ENCODE peak calls at places on chromosome 7, in five cellular contexts. E, F, P, W and S are unnamed samples.

GRCh38 chr7:108046952-108047506 is 44.1 kb upstream of the LAMB1 start:
- DNase-seq in P (no peak), F (no peak), W (no peak), E (no peak), S (no peak)

GRCh38 chr7:94301024-94301588 is 93.6 kb upstream of the COL1A2 start:
- DNase-seq in F (peak; percentile 86), W (peak; percentile 88), E (peak; percentile 73), P (peak; percentile 50), S (peak; percentile 76)

GRCh38 chr7:134126937-134127848 is at the start of gene LRGUK:
- DNase-seq in F (peak; percentile 88), P (peak; percentile 82), W (peak; percentile 86), E (peak; percentile 91), S (peak; percentile 92)

GRCh38 chr7:116689787-116690186 is 17.8 kb downstream of the MET start:
- DNase-seq in P (peak; percentile 45), E (no peak), W (no peak), F (no peak), S (no peak)

GRCh38 chr7:37054631-37055300 is 330.5 kb upstream of the AOAH start:
- DNase-seq in F (no peak), W (no peak), E (no peak), P (no peak), S (no peak)

GRCh38 chr7:43077732-43078391 is 34.6 kb upstream of the HECW1 start:
- DNase-seq in E (no peak), F (no peak), P (peak; percentile 23), W (no peak), S (no peak)

GRCh38 chr7:45662018-45662417 is 87.8 kb downstream of the ADCY1 start:
- DNase-seq in F (no peak), E (peak; percentile 28), W (no peak), P (no peak), S (no peak)

GRCh38 chr7:45155357-45155900 is 2.2 kb upstream of the RAMP3 start:
- DNase-seq in W (no peak), F (no peak), P (no peak), E (no peak), S (no peak)

GRCh38 chr7:96933067-96933645 is 72.2 kb upstream of the DLX6 start:
- DNase-seq in W (no peak), E (no peak), P (no peak), F (no peak), S (no peak)

GRCh38 chr7:139471740-139472353 is 11.6 kb downstream of the KLRG2 start:
- DNase-seq in W (no peak), P (no peak), E (no peak), F (no peak), S (no peak)

GRCh38 chr7:123662755-123663154 is 7.1 kb downstream of the LMOD2 start:
- DNase-seq in W (no peak), P (no peak), E (no peak), F (no peak), S (no peak)

GRCh38 chr7:45027774-45028114 is 27.7 kb downstream of the CCM2 start:
- DNase-seq in P (no peak), W (no peak), F (no peak), E (no peak), S (no peak)

GRCh38 chr7:43119371-43120069 is 7.1 kb downstream of the HECW1 start:
- DNase-seq in P (no peak), E (no peak), F (no peak), W (no peak), S (no peak)

GRCh38 chr7:137754076-137754851 is 92.5 kb downstream of the DGKI start:
- DNase-seq in F (no peak), W (no peak), P (peak; percentile 66), E (no peak), S (no peak)

GRCh38 chr7:132116369-132116768 is 459.9 kb downstream of the PLXNA4 start:
- DNase-seq in E (no peak), P (no peak), W (no peak), F (no peak), S (no peak)

GRCh38 chr7:23261843-23262452 is 15.4 kb downstream of the GPNMB start:
- DNase-seq in E (peak; percentile 71), F (peak; percentile 63), W (peak; percentile 64), P (peak; percentile 32), S (peak; percentile 40)

GRCh38 chr7:153457796-153458195 is 594.4 kb upstream of the DPP6 start:
- DNase-seq in W (no peak), F (no peak), P (no peak), E (no peak), S (no peak)

GRCh38 chr7:15463801-15464761 is 97.7 kb downstream of the AGMO start:
- DNase-seq in P (no peak), F (no peak), E (no peak), W (no peak), S (no peak)

GRCh38 chr7:69896100-69896499 is 297.8 kb downstream of the AUTS2 start:
- DNase-seq in E (no peak), F (no peak), W (no peak), P (no peak), S (no peak)

GRCh38 chr7:80711521-80711920 is 73.1 kb downstream of the CD36 start:
- DNase-seq in F (no peak), P (no peak), W (no peak), E (no peak), S (no peak)

GRCh38 chr7:67803789-67804188 is 807.2 kb downstream of the TYW1 start:
- DNase-seq in P (no peak), E (no peak), W (no peak), F (no peak), S (no peak)

DNA sequence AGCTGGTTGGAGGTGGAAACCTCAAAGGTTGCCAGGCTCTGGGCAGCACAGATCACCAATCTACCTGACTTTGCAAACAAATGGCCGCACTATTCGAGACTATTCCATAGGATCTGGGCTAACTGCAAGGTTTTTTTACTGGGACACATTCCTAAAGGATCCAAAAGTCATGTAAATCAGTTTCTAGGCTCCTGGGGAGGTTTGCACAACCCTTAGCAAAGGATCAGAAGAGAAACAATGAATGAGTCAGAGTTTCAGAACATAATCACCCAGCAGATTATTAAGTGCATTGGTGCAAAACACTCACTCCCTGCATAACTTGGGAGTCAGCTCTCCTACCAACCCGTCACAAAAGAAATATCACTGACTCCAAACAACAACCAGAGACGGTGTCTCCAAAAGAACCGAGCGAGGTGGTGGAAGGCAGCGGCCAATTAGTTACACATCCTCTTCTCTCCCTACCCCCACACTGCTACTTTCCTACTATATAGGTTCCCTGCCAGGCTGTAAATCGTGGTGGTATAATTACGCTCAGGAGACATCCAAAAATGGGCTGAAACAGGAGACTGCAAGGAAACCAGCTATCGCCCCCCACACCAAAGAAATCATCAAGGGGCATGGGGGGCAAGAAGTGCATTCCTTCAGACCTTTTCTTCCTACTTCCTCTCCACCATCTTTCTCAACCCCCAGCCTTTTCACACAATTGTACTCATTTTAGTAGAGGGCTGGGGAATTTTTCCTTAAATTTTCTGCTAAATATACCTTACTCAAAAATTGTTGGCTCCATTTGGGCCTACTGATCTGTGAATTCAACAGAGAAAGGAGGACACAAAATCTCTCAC is 3.2 kb downstream of the UBE2H start:
- DNase-seq in E (peak; percentile 45), F (peak; percentile 39), W (peak; percentile 62), P (peak; percentile 38), S (no peak)
- TF ChIP-seq POLR2A in E (no peak), F (peak; percentile 15), W (no peak), P (peak; percentile 72), S (no peak)

DNA sequence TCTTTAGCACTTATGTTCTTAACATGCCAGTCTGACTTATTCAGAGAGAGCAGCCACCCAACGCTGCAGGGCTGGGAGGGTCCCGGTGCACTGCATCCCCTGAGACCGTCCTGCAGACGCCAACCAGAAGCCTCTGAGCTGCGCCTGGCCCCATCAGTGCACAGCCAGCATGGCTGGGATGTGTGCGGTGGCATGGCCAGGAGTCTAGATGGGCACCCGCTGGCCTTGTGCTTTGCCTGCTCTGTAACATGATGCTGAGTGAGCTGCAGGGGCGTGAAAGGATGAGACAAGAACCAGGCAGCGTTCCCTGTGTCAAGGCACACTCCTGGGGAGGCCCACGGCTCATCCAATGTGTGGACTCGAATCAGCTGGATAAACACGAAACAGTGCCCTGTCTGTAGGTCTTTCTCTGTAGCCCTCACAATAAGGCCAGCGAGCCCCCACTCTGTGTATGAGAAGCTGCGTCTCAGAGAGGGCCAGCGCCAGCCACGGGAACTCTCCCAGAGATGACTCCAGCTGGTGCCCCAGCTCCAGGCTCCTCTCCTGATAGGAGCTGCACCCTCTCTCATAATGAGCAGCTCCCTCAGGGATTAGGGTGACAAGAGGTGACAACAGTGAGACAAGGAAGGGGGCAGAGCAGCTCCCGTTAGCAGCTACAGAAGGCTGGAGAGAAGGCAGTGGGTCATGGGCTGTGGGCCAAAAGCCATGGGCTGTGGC is 96.8 kb downstream of the TNS3 start:
- DNase-seq in F (no peak), E (no peak), P (no peak), W (no peak), S (peak; percentile 68)
- TF ChIP-seq POLR2A in F (no peak), E (no peak), P (no peak), W (no peak), S (no peak)

DNA sequence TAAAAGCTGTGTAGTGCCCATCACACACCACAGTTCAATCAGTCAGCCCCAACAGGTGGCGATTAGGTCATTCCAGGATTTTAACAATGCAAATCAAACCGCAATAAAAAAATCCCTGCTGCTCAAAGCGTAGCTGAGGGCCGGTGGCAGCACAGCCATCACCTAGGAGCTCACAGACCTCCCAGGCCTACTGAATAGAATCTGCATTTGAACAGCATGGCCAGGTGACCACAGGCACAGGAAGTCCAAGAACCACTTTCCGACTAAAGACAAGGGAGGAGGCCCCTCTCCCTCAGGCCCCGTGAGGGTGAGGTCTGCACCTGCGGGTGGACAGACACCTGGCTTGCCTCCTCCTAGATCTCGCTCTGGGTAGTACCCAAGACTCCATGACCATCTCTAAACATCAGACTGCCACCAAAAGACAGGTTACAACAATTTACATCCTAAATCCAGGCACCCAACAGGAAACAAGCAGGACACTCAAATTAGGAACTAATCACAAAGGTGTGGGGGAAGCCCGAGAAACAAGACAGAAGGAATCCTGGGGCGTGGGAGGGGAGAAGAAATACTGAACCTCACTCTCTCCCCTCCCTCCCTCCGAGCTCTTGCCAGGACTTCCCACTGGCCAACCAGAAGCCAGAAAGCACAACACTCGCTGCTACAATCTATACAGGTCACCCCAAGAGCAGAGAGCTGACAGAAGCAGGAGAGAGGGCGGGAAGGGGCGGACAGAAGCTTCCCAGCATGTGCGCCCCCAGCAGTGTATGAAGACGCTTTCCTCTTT is 19.2 kb downstream of the GNA12 start:
- DNase-seq in E (peak; percentile 66), P (no peak), F (no peak), W (no peak), S (no peak)
- TF ChIP-seq POLR2A in E (no peak), P (no peak), F (no peak), W (no peak), S (no peak)

GRCh38 chr7:74027683-74028320 is at the start of gene ELN:
- DNase-seq in F (peak; percentile 97), P (peak; percentile 72), W (peak; percentile 18), E (peak; percentile 65), S (peak; percentile 92)
- TF ChIP-seq POLR2A in F (no peak), P (no peak), W (no peak), E (no peak), S (no peak)

DNA sequence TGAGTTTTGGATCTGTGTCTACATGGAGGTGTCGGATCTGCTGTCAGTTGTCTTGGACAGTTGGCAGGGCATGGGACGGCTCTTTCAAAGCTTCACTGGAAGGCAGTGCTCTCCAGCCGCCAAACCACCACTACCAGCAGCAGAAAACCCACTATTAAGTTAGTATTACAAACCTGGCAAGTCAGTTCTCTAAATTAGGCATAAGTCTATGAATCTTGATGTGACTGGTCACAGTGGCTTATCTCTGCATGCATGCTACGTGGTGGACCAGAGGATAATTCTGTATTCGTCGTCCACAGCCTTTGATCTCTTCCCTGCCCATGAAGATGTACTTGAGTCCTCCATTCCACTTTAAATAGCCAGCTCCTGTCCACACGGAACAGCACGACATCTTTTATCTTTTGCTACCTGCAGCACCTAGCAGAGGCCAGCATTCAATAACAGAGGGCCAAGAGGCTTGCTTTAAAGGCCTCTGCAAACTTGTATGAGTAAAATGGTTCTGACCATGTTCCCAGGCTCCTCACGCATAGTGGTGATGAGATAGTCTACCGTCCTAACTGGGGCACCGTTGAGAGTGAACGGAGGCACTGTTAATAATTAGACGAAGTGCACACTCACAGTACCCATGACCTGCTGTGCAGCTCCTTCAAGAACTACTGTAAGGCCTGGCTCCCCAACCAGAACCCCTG is 836 bp downstream of the GPR146 start:
- DNase-seq in W (no peak), P (no peak), E (no peak), F (no peak), S (no peak)
- TF ChIP-seq POLR2A in W (no peak), P (no peak), E (no peak), F (no peak), S (no peak)